ENCODE peak calls at places on chromosomes 2 and 18, in seven cellular contexts. O is A549; V is body of pancreas; E is hepatocyte; Z is naive thymus-derived CD4-positive, alpha-beta T cell; X is Peyer's patch; Q is cardiac muscle cell. K is an unnamed sample.

GRCh38 chr2:61338447-61338846 is 132.4 kb downstream of the USP34 start:
- DNase-seq in O (no peak), V (no peak), E (no peak), Z (no peak), X (no peak), Q (no peak), K (no peak)

GRCh38 chr18:12659904-12660605 is 2.1 kb upstream of the SPIRE1 start:
- DNase-seq in O (peak; percentile 61), V (peak; percentile 71), E (peak; percentile 75), Z (peak; percentile 27), X (no peak), Q (peak; percentile 56), K (peak; percentile 63)

GRCh38 chr2:26848336-26849055 is 564 bp downstream of the DPYSL5 start:
- DNase-seq in O (peak; percentile 38), V (no peak), E (peak; percentile 39), Z (peak; percentile 40), X (no peak), Q (peak; percentile 34), K (no peak)

GRCh38 chr18:49628119-49628518 is 66.3 kb downstream of the LIPG start:
- DNase-seq in O (no peak), V (no peak), E (no peak), Z (no peak), X (no peak), Q (no peak), K (no peak)

GRCh38 chr2:45248214-45248613 is 239.0 kb upstream of the SIX2 start:
- DNase-seq in O (no peak), V (no peak), E (no peak), Z (no peak), X (no peak), Q (no peak), K (no peak)

GRCh38 chr2:96527052-96527964 is 9.2 kb upstream of the ARID5A start:
- DNase-seq in O (no peak), V (no peak), E (peak; percentile 65), Z (peak; percentile 74), X (peak; percentile 58), Q (peak; percentile 49), K (peak; percentile 48)

GRCh38 chr2:236241181-236242056 is 22.8 kb downstream of the ASB18 start:
- DNase-seq in O (no peak), V (no peak), E (no peak), Z (no peak), X (no peak), Q (no peak), K (no peak)

GRCh38 chr2:164711246-164712138 is 90.2 kb upstream of the GRB14 start:
- DNase-seq in O (peak; percentile 91), V (no peak), E (peak; percentile 27), Z (no peak), X (no peak), Q (no peak), K (no peak)

GRCh38 chr2:219541611-219542180 is 1.9 kb downstream of the CHPF start:
- DNase-seq in O (peak; percentile 89), V (peak; percentile 94), E (peak; percentile 93), Z (peak; percentile 86), X (peak; percentile 85), Q (peak; percentile 85), K (peak; percentile 89)

GRCh38 chr2:178237488-178238143 is 43.3 kb downstream of the OSBPL6 start:
- DNase-seq in O (no peak), V (no peak), E (no peak), Z (no peak), X (no peak), Q (no peak), K (no peak)

GRCh38 chr18:12361770-12362378 is 15.2 kb downstream of the AFG3L2 start:
- DNase-seq in O (no peak), V (no peak), E (no peak), Z (no peak), X (no peak), Q (peak; percentile 63), K (no peak)

GRCh38 chr2:72958542-72959385 is 41.4 kb downstream of the EMX1 start:
- DNase-seq in O (no peak), V (no peak), E (no peak), Z (no peak), X (no peak), Q (no peak), K (no peak)

GRCh38 chr18:76824754-76825153 is 2.4 kb downstream of the ZNF236 start:
- DNase-seq in O (no peak), V (no peak), E (no peak), Z (no peak), X (no peak), Q (no peak), K (no peak)

GRCh38 chr2:112684415-112684775 is 36.4 kb upstream of the NT5DC4 start:
- DNase-seq in O (no peak), V (no peak), E (no peak), Z (no peak), X (no peak), Q (no peak), K (no peak)

GRCh38 chr2:184053326-184053725 is 545.0 kb upstream of the ZNF804A start:
- DNase-seq in O (peak; percentile 14), V (peak; percentile 58), E (no peak), Z (no peak), X (no peak), Q (no peak), K (no peak)

GRCh38 chr2:176582990-176583481 is 313.8 kb downstream of the MTX2 start:
- DNase-seq in O (peak; percentile 87), V (peak; percentile 24), E (peak; percentile 60), Z (no peak), X (no peak), Q (no peak), K (no peak)

GRCh38 chr2:226730487-226730886 is 69.1 kb downstream of the IRS1 start:
- DNase-seq in O (peak; percentile 36), V (peak; percentile 17), E (no peak), Z (no peak), X (no peak), Q (peak; percentile 48), K (no peak)

GRCh38 chr2:80149991-80150390 is 154.6 kb downstream of the LRRTM1 start:
- DNase-seq in O (no peak), V (no peak), E (no peak), Z (no peak), X (no peak), Q (no peak), K (no peak)

GRCh38 chr2:166013878-166014277 is 60.3 kb upstream of the TTC21B start:
- DNase-seq in O (peak; percentile 2), V (no peak), E (no peak), Z (no peak), X (no peak), Q (no peak), K (no peak)

GRCh38 chr2:11985817-11986566 is 239.6 kb downstream of the LPIN1 start:
- DNase-seq in O (no peak), V (no peak), E (no peak), Z (no peak), X (no peak), Q (no peak), K (no peak)

GRCh38 chr2:7773974-7774365 is 856.8 kb downstream of the RNF144A start:
- DNase-seq in O (no peak), V (no peak), E (no peak), Z (no peak), X (no peak), Q (no peak), K (no peak)

GRCh38 chr2:231189571-231190495 is 8.6 kb upstream of the ARMC9 start:
- DNase-seq in O (no peak), V (peak; percentile 38), E (no peak), Z (no peak), X (peak; percentile 15), Q (no peak), K (no peak)

GRCh38 chr2:162113771-162114168 is 38.3 kb downstream of the GCG start:
- DNase-seq in O (no peak), V (peak; percentile 46), E (peak; percentile 59), Z (no peak), X (no peak), Q (no peak), K (no peak)

GRCh38 chr2:162113088-162113770 is 38.8 kb downstream of the GCG start:
- DNase-seq in O (no peak), V (no peak), E (no peak), Z (no peak), X (no peak), Q (no peak), K (no peak)

GRCh38 chr2:162116372-162116771 is 35.7 kb downstream of the GCG start:
- DNase-seq in O (no peak), V (no peak), E (no peak), Z (no peak), X (no peak), Q (no peak), K (no peak)

GRCh38 chr2:162115076-162115475 is 37.0 kb downstream of the GCG start:
- DNase-seq in O (no peak), V (no peak), E (no peak), Z (no peak), X (no peak), Q (no peak), K (no peak)

GRCh38 chr2:162114291-162114690 is 37.8 kb downstream of the GCG start:
- DNase-seq in O (no peak), V (no peak), E (no peak), Z (no peak), X (no peak), Q (no peak), K (no peak)
- H3K4me1 ChIP-seq in O (no peaks in the 10 kb centered on the region), V (no peaks in the 10 kb centered on the region), E (peaks cover 12% of the 10 kb centered on the region), Z (no peaks in the 10 kb centered on the region), X (no peaks in the 10 kb centered on the region), Q (no peaks in the 10 kb centered on the region), K (no peaks in the 10 kb centered on the region)

GRCh38 chr18:22514655-22515054 is 96.9 kb upstream of the CTAGE1 start:
- DNase-seq in O (no peak), V (no peak), E (no peak), Z (no peak), X (no peak), Q (no peak), K (no peak)

GRCh38 chr18:22521026-22521707 is 103.5 kb upstream of the CTAGE1 start:
- DNase-seq in O (no peak), V (no peak), E (no peak), Z (no peak), X (no peak), Q (no peak), K (no peak)

GRCh38 chr18:22515250-22515649 is 97.5 kb upstream of the CTAGE1 start:
- DNase-seq in O (no peak), V (no peak), E (no peak), Z (no peak), X (no peak), Q (no peak), K (no peak)

GRCh38 chr18:22517356-22517755 is 99.6 kb upstream of the CTAGE1 start:
- DNase-seq in O (no peak), V (no peak), E (peak; percentile 54), Z (no peak), X (no peak), Q (peak; percentile 14), K (no peak)
- H3K4me3 ChIP-seq in O (no peak overlapping the region), V (no peak overlapping the region), E (no peak overlapping the region), Z (no peak overlapping the region), X (no peak overlapping the region), Q (no peak overlapping the region), K (no peak overlapping the region)

DNA sequence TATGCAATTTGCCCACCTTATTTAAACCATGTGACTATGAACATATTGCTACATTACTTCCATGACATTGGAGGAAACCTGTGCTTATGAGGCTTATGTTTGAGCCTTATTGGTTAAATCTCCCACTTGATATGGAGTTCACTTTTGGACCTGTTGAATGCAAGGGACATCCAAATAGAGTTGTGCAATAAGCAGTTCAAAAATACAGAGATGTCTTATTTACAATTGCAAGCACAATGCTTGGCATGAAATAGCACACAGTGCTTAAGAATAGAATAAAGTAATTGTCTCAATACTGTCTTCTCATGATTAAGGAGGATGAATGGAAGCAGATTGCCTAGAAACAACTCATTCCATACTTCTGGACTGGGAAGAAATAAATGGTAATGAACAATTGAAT is 793.5 kb downstream of the METTL4 start:
- DNase-seq in O (no peak), V (no peak), E (no peak), Z (no peak), X (no peak), Q (no peak), K (no peak)
- H3K9me3 ChIP-seq in O (no peaks in the 10 kb centered on the region), V (no peaks in the 10 kb centered on the region), E (no peaks in the 10 kb centered on the region), Z (no peaks in the 10 kb centered on the region), X (no peaks in the 10 kb centered on the region), Q (no peaks in the 10 kb centered on the region), K (no peaks in the 10 kb centered on the region)

GRCh38 chr2:10042301-10043161 is 819 bp upstream of the KLF11 start:
- DNase-seq in O (no peak), V (peak; percentile 88), E (peak; percentile 80), Z (peak; percentile 41), X (peak; percentile 56), Q (peak; percentile 85), K (peak; percentile 32)
- H3K4me1 ChIP-seq in O (no peaks in the 10 kb centered on the region), V (peaks cover 69% of the 10 kb centered on the region), E (peaks cover 14% of the 10 kb centered on the region), Z (peaks cover 6% of the 10 kb centered on the region), X (no peaks in the 10 kb centered on the region), Q (peaks cover 6% of the 10 kb centered on the region), K (peaks cover 22% of the 10 kb centered on the region)

K was measured in CD4-positive, CD25-positive, alpha-beta regulatory T cell.